ENCODE peak calls at places on chromosomes 12 and 14, in ten cellular contexts. M, H, W, X, P, T, Z, U, E and G are unnamed samples.

GRCh38 chr14:105367116-105368031 is 31.0 kb upstream of the TEX22 start:
- DNase-seq in M (no peak), W (no peak), H (no peak), T (no peak), E (no peak), X (no peak), Z (no peak), P (no peak), U (no peak), G (no peak)

GRCh38 chr12:94721173-94721572 is 70.8 kb upstream of the TMCC3 start:
- DNase-seq in T (no peak), M (no peak), X (no peak), P (no peak), E (no peak), U (no peak), Z (no peak), H (no peak), W (no peak), G (no peak)

GRCh38 chr12:69467400-69467799 is 2.8 kb upstream of the FRS2 start:
- DNase-seq in Z (no peak), X (peak), W (no peak), M (no peak), U (no peak), P (no peak), H (no peak), T (no peak), E (no peak), G (no peak)

GRCh38 chr12:71938728-71939385 is at the start of gene TPH2:
- DNase-seq in U (peak), P (peak), W (peak), M (peak), E (peak), X (peak), H (peak), Z (peak), T (no peak), G (no peak)

GRCh38 chr12:89817501-89818226 is 109.0 kb upstream of the ATP2B1 start:
- DNase-seq in X (no peak), T (no peak), Z (no peak), M (no peak), W (no peak), H (no peak), U (no peak), E (no peak), P (no peak), G (peak)

GRCh38 chr12:94848966-94849365 is 154.5 kb downstream of the NDUFA12 start:
- DNase-seq in Z (no peak), T (no peak), U (no peak), P (no peak), E (no peak), H (no peak), W (no peak), X (no peak), M (no peak), G (no peak)

GRCh38 chr12:77402726-77403125 is 337.4 kb upstream of the E2F7 start:
- DNase-seq in T (no peak), P (peak), H (no peak), U (no peak), W (no peak), Z (no peak), X (peak), M (no peak), E (no peak), G (peak)

GRCh38 chr12:80509781-80510556 is 65.9 kb downstream of the PTPRQ start:
- DNase-seq in E (no peak), W (peak), U (no peak), P (peak), M (no peak), T (no peak), Z (no peak), X (peak), H (no peak), G (peak)

GRCh38 chr12:96241484-96242256 is 47.5 kb downstream of the ELK3 start:
- DNase-seq in H (no peak), X (peak), W (peak), T (no peak), P (peak), Z (no peak), U (no peak), E (no peak), M (no peak), G (no peak)

GRCh38 chr12:2358986-2359658 is 306.3 kb downstream of the CACNA1C start:
- DNase-seq in M (no peak), T (no peak), W (no peak), U (no peak), E (no peak), Z (no peak), H (no peak), X (peak), P (peak), G (no peak)

GRCh38 chr14:36181417-36181816 is 4.9 kb upstream of the PTCSC3 start:
- DNase-seq in X (no peak), W (no peak), U (no peak), P (no peak), Z (no peak), M (no peak), E (no peak), T (no peak), H (no peak), G (no peak)

GRCh38 chr12:34108967-34109366 is 86.7 kb downstream of the ALG10 start:
- DNase-seq in Z (no peak), U (no peak), P (no peak), E (no peak), H (no peak), X (no peak), T (no peak), W (no peak), M (no peak), G (no peak)

GRCh38 chr14:90193925-90194324 is 62.4 kb upstream of the PSMC1 start:
- DNase-seq in T (no peak), W (no peak), U (no peak), X (no peak), E (no peak), M (peak), P (no peak), H (no peak), Z (no peak), G (no peak)

GRCh38 chr12:114439306-114439705 is 33.4 kb upstream of the TBX5 start:
- DNase-seq in M (no peak), Z (no peak), P (no peak), T (no peak), U (no peak), W (peak), X (no peak), E (no peak), H (no peak), G (no peak)

GRCh38 chr12:1778911-1779310 is 41.5 kb upstream of the LRTM2 start:
- DNase-seq in P (no peak), X (peak), M (no peak), W (no peak), E (no peak), H (no peak), T (no peak), Z (no peak), U (no peak), G (no peak)

GRCh38 chr12:120100630-120101029 is 15.9 kb downstream of the RAB35 start:
- DNase-seq in U (peak), P (peak), X (peak), T (no peak), Z (peak), E (no peak), H (peak), M (no peak), W (no peak), G (peak)

GRCh38 chr14:79605863-79606262 is 605.4 kb downstream of the DIO2 start:
- DNase-seq in T (no peak), E (no peak), H (no peak), M (no peak), W (no peak), Z (no peak), X (no peak), P (no peak), U (no peak), G (no peak)

GRCh38 chr14:64095620-64096019 is 198.6 kb downstream of the ESR2 start:
- DNase-seq in E (no peak), X (peak), W (no peak), T (no peak), P (peak), M (no peak), U (no peak), H (no peak), Z (no peak), G (no peak)

GRCh38 chr12:55929306-55929791 is 1.6 kb upstream of the DGKA start:
- DNase-seq in H (peak), E (peak), X (no peak), M (no peak), Z (no peak), W (no peak), P (no peak), U (no peak), T (no peak), G (no peak)

GRCh38 chr12:64826234-64826633 is 1.8 kb downstream of the TBC1D30 start:
- DNase-seq in M (peak), E (no peak), W (peak), Z (peak), X (peak), T (no peak), U (peak), H (peak), P (peak), G (peak)

GRCh38 chr12:87827638-87828264 is 201.4 kb downstream of the C12orf50 start:
- DNase-seq in H (no peak), X (peak), W (peak), P (peak), E (no peak), Z (no peak), M (no peak), U (no peak), T (no peak), G (peak)

GRCh38 chr12:2673966-2674810 is 120.6 kb upstream of the FKBP4 start:
- DNase-seq in U (no peak), X (no peak), P (no peak), W (no peak), M (no peak), Z (no peak), E (no peak), H (peak), T (no peak), G (no peak)

GRCh38 chr12:50082644-50083043 is 2.5 kb upstream of the SMARCD1 start:
- DNase-seq in Z (no peak), T (no peak), W (peak), P (no peak), M (no peak), H (no peak), X (no peak), E (no peak), U (no peak), G (no peak)

GRCh38 chr12:12194206-12194605 is 72.6 kb downstream of the LRP6 start:
- DNase-seq in Z (no peak), T (no peak), W (no peak), P (peak), E (no peak), H (no peak), U (no peak), X (no peak), M (no peak), G (no peak)

GRCh38 chr12:122987086-122987951 is 6.8 kb downstream of the ARL6IP4 start:
- DNase-seq in Z (no peak), M (no peak), W (no peak), U (peak), E (no peak), T (no peak), P (no peak), X (no peak), H (no peak), G (no peak)

GRCh38 chr12:75511116-75512048 is at the start of gene KRR1:
- DNase-seq in P (peak), Z (peak), W (peak), H (peak), U (peak), M (peak), T (peak), E (peak), X (peak), G (peak)

GRCh38 chr12:86137936-86138335 is 118.3 kb downstream of the MGAT4C start:
- DNase-seq in M (no peak), W (no peak), T (no peak), U (no peak), E (no peak), P (peak), Z (no peak), H (no peak), X (peak), G (no peak)

GRCh38 chr12:121015825-121016766 is at the start of gene C12orf43:
- DNase-seq in U (peak), Z (peak), P (peak), E (peak), X (peak), M (peak), T (peak), W (peak), H (peak), G (peak)

GRCh38 chr14:63752449-63753169 is 24.7 kb upstream of the SGPP1 start:
- DNase-seq in X (peak), E (no peak), T (no peak), Z (no peak), H (no peak), M (no peak), U (no peak), W (peak), P (peak), G (peak)

GRCh38 chr14:24330973-24331674 is 3.7 kb downstream of the ADCY4 start:
- DNase-seq in U (no peak), Z (no peak), P (no peak), T (no peak), M (no peak), E (no peak), H (no peak), W (no peak), X (no peak), G (no peak)

GRCh38 chr14:100944052-100944451 is 40.5 kb upstream of the RTL1 start:
- DNase-seq in U (no peak), X (no peak), H (no peak), E (peak), W (no peak), M (no peak), P (no peak), T (no peak), Z (no peak), G (no peak)

GRCh38 chr14:67729072-67729561 is 27.4 kb downstream of the RDH12 start:
- DNase-seq in Z (no peak), H (peak), P (no peak), W (peak), T (no peak), X (no peak), U (no peak), M (no peak), E (no peak), G (no peak)

GRCh38 chr12:99946131-99946530 is 38.6 kb downstream of the ANKS1B start:
- DNase-seq in U (no peak), W (no peak), H (no peak), E (no peak), Z (no peak), M (no peak), X (no peak), P (no peak), T (no peak), G (no peak)

GRCh38 chr12:110829308-110829707 is 17.5 kb upstream of the CCDC63 start:
- DNase-seq in M (no peak), U (no peak), Z (no peak), H (no peak), X (no peak), E (no peak), W (no peak), T (no peak), P (no peak), G (no peak)

GRCh38 chr14:35365130-35366047 is 39.2 kb downstream of the NFKBIA start:
- DNase-seq in P (peak), T (peak), E (peak), W (peak), H (peak), Z (peak), U (peak), M (no peak), X (peak), G (peak)

GRCh38 chr14:89276424-89276975 is 140.5 kb downstream of the FOXN3 start:
- DNase-seq in E (no peak), X (no peak), M (no peak), T (no peak), P (peak), W (no peak), U (no peak), H (no peak), Z (no peak), G (no peak)

GRCh38 chr12:116969615-116970575 is 59.1 kb downstream of the FBXW8 start:
- DNase-seq in U (peak), M (peak), E (no peak), Z (peak), W (no peak), H (no peak), T (no peak), X (no peak), P (peak), G (peak)

GRCh38 chr12:116378002-116378401 is 100.5 kb upstream of the MED13L start:
- DNase-seq in M (no peak), Z (no peak), X (no peak), H (no peak), T (no peak), U (no peak), W (no peak), P (no peak), E (no peak), G (no peak)

GRCh38 chr14:64764641-64765520 is 60.7 kb downstream of the PLEKHG3 start:
- DNase-seq in T (no peak), U (peak), W (peak), P (peak), Z (peak), H (peak), X (peak), M (peak), E (peak), G (peak)

GRCh38 chr12:95231190-95231589 is 13.6 kb downstream of the VEZT start:
- DNase-seq in U (no peak), T (no peak), X (peak), Z (no peak), H (no peak), E (no peak), P (peak), W (peak), M (no peak), G (peak)

GRCh38 chr14:93804654-93805053 is 16.4 kb upstream of the PRIMA1 start:
- DNase-seq in E (no peak), X (no peak), Z (no peak), U (no peak), P (no peak), M (no peak), H (no peak), W (no peak), T (no peak), G (no peak)
- TF ChIP-seq CTCF in E (no peak), X (no peak), Z (no peak), U (no peak), P (no peak), M (peak), H (no peak), W (no peak), T (no peak), G (no peak)

DNA sequence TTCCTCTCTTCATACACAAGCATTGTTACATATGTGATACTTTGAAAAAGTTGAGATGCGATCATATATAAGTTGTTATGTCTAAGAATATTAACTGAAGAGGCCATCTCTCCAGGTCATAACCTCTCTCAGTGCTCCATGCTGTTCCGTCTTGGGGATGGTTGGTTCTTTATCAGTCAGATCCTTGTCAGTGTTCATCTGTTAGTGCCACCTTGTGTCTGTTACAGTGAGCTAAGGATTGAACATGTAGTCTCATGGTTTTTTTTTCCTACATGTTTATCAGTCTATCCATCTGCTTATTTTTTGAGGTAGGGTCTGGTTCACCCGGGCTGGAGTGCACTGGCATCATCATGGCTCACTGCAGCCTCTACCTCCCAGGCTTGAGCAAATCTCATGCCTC is 30.5 kb downstream of the EP400 start:
- DNase-seq in X (peak), T (no peak), Z (no peak), W (no peak), U (no peak), M (no peak), H (no peak), P (no peak), E (no peak), G (no peak)
- TF ChIP-seq CTCF in X (peak), T (no peak), Z (no peak), W (no peak), U (no peak), M (no peak), H (no peak), P (peak), E (no peak), G (peak)

GRCh38 chr14:74038015-74038859 is 19.1 kb downstream of the BBOF1 start:
- DNase-seq in X (peak), H (no peak), W (peak), T (no peak), E (peak), Z (no peak), P (peak), M (no peak), U (no peak), G (peak)
- TF ChIP-seq CTCF in X (peak), H (peak), W (peak), T (peak), E (peak), Z (peak), P (peak), M (peak), U (peak), G (peak)

GRCh38 chr12:91404362-91404899 is 221.8 kb upstream of the DCN start:
- DNase-seq in M (no peak), Z (no peak), W (no peak), T (no peak), H (no peak), U (no peak), E (no peak), X (no peak), P (no peak), G (no peak)

GRCh38 chr12:91401190-91401589 is 218.6 kb upstream of the DCN start:
- DNase-seq in E (no peak), M (no peak), W (no peak), H (no peak), U (no peak), P (no peak), T (no peak), X (no peak), Z (no peak), G (no peak)

DNA sequence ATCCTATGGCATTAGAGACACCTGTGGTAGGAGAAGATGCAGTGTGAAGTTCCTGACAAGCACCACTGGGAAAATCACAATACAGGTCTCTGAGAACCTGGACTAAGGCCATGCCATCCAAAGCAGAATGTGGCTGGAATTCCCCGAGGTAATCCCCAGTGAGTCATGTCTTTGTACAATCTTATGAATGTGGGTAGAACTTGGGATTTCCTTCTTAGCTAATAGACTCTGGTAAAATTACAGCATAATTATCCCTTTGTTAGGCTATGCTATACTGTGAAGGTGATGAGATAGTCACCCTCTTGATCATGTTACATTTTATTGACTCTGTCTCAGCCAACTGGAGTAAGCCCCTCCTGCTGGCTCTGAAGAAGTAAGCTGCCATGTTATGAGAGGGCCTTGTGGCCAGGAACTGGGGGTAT is 224.3 kb upstream of the DCN start:
- DNase-seq in M (no peak), H (no peak), X (no peak), P (peak), T (no peak), W (peak), U (no peak), E (no peak), Z (no peak), G (peak)
- TF ChIP-seq CTCF in M (no peak), H (no peak), X (no peak), P (no peak), T (no peak), W (no peak), U (no peak), E (no peak), Z (no peak), G (no peak)

DNA sequence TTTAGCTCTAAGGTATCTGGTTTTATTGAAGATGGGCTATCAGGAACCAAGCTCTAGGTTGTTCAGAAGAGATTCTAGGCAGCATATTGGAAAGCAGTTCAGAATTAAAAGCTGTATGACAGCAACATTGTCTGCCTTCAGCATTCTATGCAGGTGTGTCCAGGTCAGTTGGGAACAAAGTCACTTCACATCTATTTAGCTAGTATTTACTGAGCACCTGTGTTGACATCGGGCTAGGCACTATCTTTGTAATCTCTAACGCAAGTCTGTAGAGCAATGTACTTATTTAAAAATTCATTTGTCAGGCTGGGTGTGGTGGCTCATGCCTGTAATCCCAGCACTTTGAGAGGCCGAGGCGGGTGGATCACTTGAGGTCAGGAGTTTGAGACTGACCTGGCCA is 6.8 kb upstream of the EID3 start:
- DNase-seq in H (no peak), P (no peak), Z (no peak), T (no peak), E (no peak), U (no peak), M (no peak), W (peak), X (peak), G (no peak)
- TF ChIP-seq CTCF in H (no peak), P (no peak), Z (no peak), T (no peak), E (no peak), U (no peak), M (no peak), W (no peak), X (no peak), G (no peak)

GRCh38 chr12:30134229-30134628 is 350.5 kb upstream of the TMTC1 start:
- DNase-seq in P (no peak), W (peak), Z (no peak), X (no peak), H (no peak), M (no peak), U (no peak), E (peak), T (no peak), G (no peak)
- TF ChIP-seq CTCF in P (no peak), W (peak), Z (no peak), X (no peak), H (no peak), M (peak), U (no peak), E (peak), T (no peak), G (no peak)